ENCODE peak calls at places on chromosomes 2 and 18, in six cellular contexts. One of them, this sample, is unnamed.

GRCh38 chr2:160324161-160324768 is 124.2 kb upstream of the ITGB6 start:
- DNase-seq in neuronal stem cell: no peak
- DNase-seq in H9: no peak
- DNase-seq in mesenchymal stem cell: peak; percentile 59
- DNase-seq in IMR-90: peak; percentile 70
- DNase-seq in H1: no peak
- DNase-seq in this sample: peak; percentile 76

GRCh38 chr2:223947711-223948205 is 2.6 kb upstream of the WDFY1 start:
- DNase-seq in neuronal stem cell: peak; percentile 31
- DNase-seq in H9: no peak
- DNase-seq in mesenchymal stem cell: no peak
- DNase-seq in IMR-90: no peak
- DNase-seq in H1: no peak
- DNase-seq in this sample: no peak

GRCh38 chr2:168160897-168161296 is 86.5 kb downstream of the STK39 start:
- DNase-seq in neuronal stem cell: no peak
- DNase-seq in H9: peak; percentile 53
- DNase-seq in mesenchymal stem cell: no peak
- DNase-seq in IMR-90: no peak
- DNase-seq in H1: no peak
- DNase-seq in this sample: no peak

GRCh38 chr18:79798999-79799370 is 1.2 kb downstream of the KCNG2 start:
- DNase-seq in neuronal stem cell: no peak
- DNase-seq in H9: no peak
- DNase-seq in mesenchymal stem cell: no peak
- DNase-seq in IMR-90: no peak
- DNase-seq in H1: no peak
- DNase-seq in this sample: no peak

GRCh38 chr2:9971890-9972289 is 20.4 kb downstream of the GRHL1 start:
- DNase-seq in neuronal stem cell: no peak
- DNase-seq in H9: no peak
- DNase-seq in mesenchymal stem cell: no peak
- DNase-seq in IMR-90: no peak
- DNase-seq in H1: no peak
- DNase-seq in this sample: peak; percentile 42

GRCh38 chr18:54387631-54388030 is 29.9 kb downstream of the C18orf54 start:
- DNase-seq in neuronal stem cell: no peak
- DNase-seq in H9: no peak
- DNase-seq in mesenchymal stem cell: no peak
- DNase-seq in IMR-90: no peak
- DNase-seq in H1: no peak
- DNase-seq in this sample: no peak

GRCh38 chr2:132272713-132273112 is 111.0 kb upstream of the ANKRD30BL start:
- DNase-seq in neuronal stem cell: no peak
- DNase-seq in H9: no peak
- DNase-seq in mesenchymal stem cell: no peak
- DNase-seq in IMR-90: no peak
- DNase-seq in H1: no peak
- DNase-seq in this sample: no peak

GRCh38 chr2:239818531-239819011 is 206.6 kb downstream of the NDUFA10 start:
- DNase-seq in neuronal stem cell: no peak
- DNase-seq in H9: peak; percentile 17
- DNase-seq in mesenchymal stem cell: no peak
- DNase-seq in IMR-90: no peak
- DNase-seq in H1: no peak
- DNase-seq in this sample: no peak

GRCh38 chr2:237588044-237588696 is 2.4 kb downstream of the RAB17 start:
- DNase-seq in neuronal stem cell: no peak
- DNase-seq in H9: no peak
- DNase-seq in mesenchymal stem cell: no peak
- DNase-seq in IMR-90: no peak
- DNase-seq in H1: no peak
- DNase-seq in this sample: no peak

GRCh38 chr2:23824777-23825212 is 102.1 kb downstream of the ATAD2B start:
- DNase-seq in neuronal stem cell: peak; percentile 21
- DNase-seq in H9: no peak
- DNase-seq in mesenchymal stem cell: peak; percentile 64
- DNase-seq in IMR-90: peak; percentile 62
- DNase-seq in H1: no peak
- DNase-seq in this sample: no peak

DNA sequence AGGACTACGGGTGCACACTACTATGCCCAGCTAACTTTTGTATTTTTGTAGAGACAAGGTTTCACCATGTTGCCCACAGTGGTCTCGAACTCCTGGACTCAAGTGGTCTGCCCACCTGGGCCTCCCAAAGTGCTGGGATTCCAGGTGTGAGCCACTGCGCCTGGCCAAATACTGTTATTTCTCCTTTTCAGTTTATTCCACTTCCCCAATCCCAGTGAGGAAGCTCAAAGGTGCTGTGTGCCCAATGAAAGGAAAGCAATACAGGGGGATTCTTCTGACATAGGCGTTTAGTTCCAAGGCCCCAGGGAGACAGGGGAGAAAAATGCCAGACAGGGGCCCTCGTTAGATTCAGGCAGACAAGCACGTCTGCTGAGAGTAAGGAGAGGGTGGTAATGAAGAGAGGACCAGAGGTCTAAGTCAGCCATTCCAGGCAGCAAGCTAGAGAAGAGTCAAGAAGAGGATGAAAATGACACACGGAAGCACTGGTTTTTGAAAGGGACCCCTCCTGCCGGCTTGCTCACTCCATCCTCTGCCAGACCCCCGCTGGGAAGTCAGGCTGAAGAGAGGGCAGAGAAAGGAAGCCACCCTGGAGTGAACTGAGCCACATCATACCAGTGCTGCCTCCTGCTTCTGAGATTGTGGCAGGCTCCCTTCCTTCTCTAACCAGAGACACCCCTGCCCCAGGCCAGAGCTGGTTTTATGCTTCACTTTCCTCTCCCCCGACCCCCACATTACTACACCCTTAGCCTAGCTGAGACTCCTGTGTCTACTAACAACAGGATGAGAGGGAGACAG is 6.7 kb downstream of the INO80C start:
- DNase-seq in neuronal stem cell: no peak
- DNase-seq in H9: peak; percentile 60
- DNase-seq in mesenchymal stem cell: no peak
- DNase-seq in IMR-90: no peak
- DNase-seq in H1: no peak
- DNase-seq in this sample: no peak
- H3K4ac ChIP-seq in neuronal stem cell: no peak overlapping the region
- H3K4ac ChIP-seq in H9: no peak overlapping the region
- H3K4ac ChIP-seq in mesenchymal stem cell: no peak overlapping the region
- H3K4ac ChIP-seq in IMR-90: no peak overlapping the region
- H3K4ac ChIP-seq in H1: no peak overlapping the region
- H3K4ac ChIP-seq in this sample: peak overlapping the region; percentile 73

GRCh38 chr2:190837417-190837816 is 43.2 kb upstream of the GLS start:
- DNase-seq in neuronal stem cell: no peak
- DNase-seq in H9: no peak
- DNase-seq in mesenchymal stem cell: peak; percentile 58
- DNase-seq in IMR-90: peak; percentile 48
- DNase-seq in H1: no peak
- DNase-seq in this sample: peak; percentile 23
- H3K9ac ChIP-seq in neuronal stem cell: no peak overlapping the region
- H3K9ac ChIP-seq in H9: no peak overlapping the region
- H3K9ac ChIP-seq in mesenchymal stem cell: peak overlapping the region; percentile 28
- H3K9ac ChIP-seq in IMR-90: no peak overlapping the region
- H3K9ac ChIP-seq in H1: no peak overlapping the region
- H3K9ac ChIP-seq in this sample: no peak overlapping the region

GRCh38 chr2:74164761-74165160 is 13.9 kb downstream of the MOB1A start:
- DNase-seq in neuronal stem cell: no peak
- DNase-seq in H9: no peak
- DNase-seq in mesenchymal stem cell: no peak
- DNase-seq in IMR-90: no peak
- DNase-seq in H1: no peak
- DNase-seq in this sample: no peak
- H2AFZ ChIP-seq in neuronal stem cell: no peak overlapping the region
- H2AFZ ChIP-seq in H9: no peak overlapping the region
- H2AFZ ChIP-seq in mesenchymal stem cell: no peak overlapping the region
- H2AFZ ChIP-seq in IMR-90: no peak overlapping the region
- H2AFZ ChIP-seq in H1: no peak overlapping the region
- H2AFZ ChIP-seq in this sample: no peak overlapping the region

DNA sequence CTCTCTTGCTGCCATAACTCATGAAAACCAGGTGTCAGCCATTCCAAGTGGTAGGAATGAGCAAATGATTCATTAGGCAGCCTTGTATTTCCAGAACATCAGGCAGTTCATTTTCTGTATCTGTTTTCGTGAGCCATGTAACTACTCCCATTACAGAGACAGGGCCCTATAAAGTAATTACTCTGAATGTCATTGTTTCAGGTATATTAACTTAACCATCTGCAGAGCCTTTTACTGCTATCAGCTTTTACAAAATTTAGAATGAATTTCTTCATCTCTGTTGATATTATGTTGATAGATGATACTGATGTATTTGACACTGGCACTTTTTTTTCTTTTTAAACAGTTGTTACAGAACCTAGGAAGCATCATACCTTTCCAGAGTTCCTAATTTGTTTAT is 69.9 kb downstream of the MGAT5 start:
- DNase-seq in neuronal stem cell: no peak
- DNase-seq in H9: no peak
- DNase-seq in mesenchymal stem cell: no peak
- DNase-seq in IMR-90: no peak
- DNase-seq in H1: no peak
- DNase-seq in this sample: peak; percentile 25
- H3K4ac ChIP-seq in neuronal stem cell: no peak overlapping the region
- H3K4ac ChIP-seq in H9: no peak overlapping the region
- H3K4ac ChIP-seq in mesenchymal stem cell: no peak overlapping the region
- H3K4ac ChIP-seq in IMR-90: no peak overlapping the region
- H3K4ac ChIP-seq in H1: no peak overlapping the region
- H3K4ac ChIP-seq in this sample: no peak overlapping the region

GRCh38 chr2:215418064-215418963 is 17.6 kb downstream of the FN1 start:
- DNase-seq in neuronal stem cell: no peak
- DNase-seq in H9: no peak
- DNase-seq in mesenchymal stem cell: no peak
- DNase-seq in IMR-90: no peak
- DNase-seq in H1: no peak
- DNase-seq in this sample: peak; percentile 39
- H3K9ac ChIP-seq in neuronal stem cell: no peak overlapping the region
- H3K9ac ChIP-seq in H9: no peak overlapping the region
- H3K9ac ChIP-seq in mesenchymal stem cell: peak overlapping the region; percentile 83
- H3K9ac ChIP-seq in IMR-90: no peak overlapping the region
- H3K9ac ChIP-seq in H1: no peak overlapping the region
- H3K9ac ChIP-seq in this sample: no peak overlapping the region

GRCh38 chr2:179612591-179613298 is 248.7 kb downstream of the ZNF385B start:
- DNase-seq in neuronal stem cell: no peak
- DNase-seq in H9: no peak
- DNase-seq in mesenchymal stem cell: no peak
- DNase-seq in IMR-90: no peak
- DNase-seq in H1: no peak
- DNase-seq in this sample: peak; percentile 97
- H2AFZ ChIP-seq in neuronal stem cell: no peak overlapping the region
- H2AFZ ChIP-seq in H9: no peak overlapping the region
- H2AFZ ChIP-seq in mesenchymal stem cell: no peak overlapping the region
- H2AFZ ChIP-seq in IMR-90: no peak overlapping the region
- H2AFZ ChIP-seq in H1: no peak overlapping the region
- H2AFZ ChIP-seq in this sample: no peak overlapping the region

GRCh38 chr2:109609352-109610024 is 4.3 kb downstream of the SEPTIN10 start:
- DNase-seq in neuronal stem cell: no peak
- DNase-seq in H9: no peak
- DNase-seq in mesenchymal stem cell: peak; percentile 85
- DNase-seq in IMR-90: peak; percentile 69
- DNase-seq in H1: no peak
- DNase-seq in this sample: peak; percentile 79
- H3K4ac ChIP-seq in neuronal stem cell: no peak overlapping the region
- H3K4ac ChIP-seq in H9: no peak overlapping the region
- H3K4ac ChIP-seq in mesenchymal stem cell: no peak overlapping the region
- H3K4ac ChIP-seq in IMR-90: peak overlapping the region; percentile 59
- H3K4ac ChIP-seq in H1: no peak overlapping the region
- H3K4ac ChIP-seq in this sample: no peak overlapping the region

GRCh38 chr18:63457987-63458386 is 18.8 kb upstream of the SERPINB5 start:
- DNase-seq in neuronal stem cell: no peak
- DNase-seq in H9: no peak
- DNase-seq in mesenchymal stem cell: no peak
- DNase-seq in IMR-90: no peak
- DNase-seq in H1: no peak
- DNase-seq in this sample: peak; percentile 9

GRCh38 chr18:63451774-63452173 is 25.0 kb upstream of the SERPINB5 start:
- DNase-seq in neuronal stem cell: no peak
- DNase-seq in H9: no peak
- DNase-seq in mesenchymal stem cell: peak; percentile 45
- DNase-seq in IMR-90: no peak
- DNase-seq in H1: no peak
- DNase-seq in this sample: no peak

GRCh38 chr18:63447066-63447465 is 24.8 kb upstream of the VPS4B start:
- DNase-seq in neuronal stem cell: no peak
- DNase-seq in H9: no peak
- DNase-seq in mesenchymal stem cell: no peak
- DNase-seq in IMR-90: no peak
- DNase-seq in H1: no peak
- DNase-seq in this sample: no peak

GRCh38 chr18:63454497-63454896 is 22.3 kb upstream of the SERPINB5 start:
- DNase-seq in neuronal stem cell: no peak
- DNase-seq in H9: no peak
- DNase-seq in mesenchymal stem cell: no peak
- DNase-seq in IMR-90: no peak
- DNase-seq in H1: no peak
- DNase-seq in this sample: no peak

GRCh38 chr18:63452273-63452672 is 24.5 kb upstream of the SERPINB5 start:
- DNase-seq in neuronal stem cell: no peak
- DNase-seq in H9: no peak
- DNase-seq in mesenchymal stem cell: no peak
- DNase-seq in IMR-90: no peak
- DNase-seq in H1: no peak
- DNase-seq in this sample: no peak
- H3K9ac ChIP-seq in neuronal stem cell: no peak overlapping the region
- H3K9ac ChIP-seq in H9: no peak overlapping the region
- H3K9ac ChIP-seq in mesenchymal stem cell: no peak overlapping the region
- H3K9ac ChIP-seq in IMR-90: no peak overlapping the region
- H3K9ac ChIP-seq in H1: no peak overlapping the region
- H3K9ac ChIP-seq in this sample: no peak overlapping the region

GRCh38 chr2:12534646-12535263 is 182.0 kb upstream of the TRIB2 start:
- DNase-seq in neuronal stem cell: no peak
- DNase-seq in H9: no peak
- DNase-seq in mesenchymal stem cell: peak; percentile 80
- DNase-seq in IMR-90: peak; percentile 97
- DNase-seq in H1: no peak
- DNase-seq in this sample: peak; percentile 57
- H2AFZ ChIP-seq in neuronal stem cell: peak overlapping the region; percentile 65
- H2AFZ ChIP-seq in H9: no peak overlapping the region
- H2AFZ ChIP-seq in mesenchymal stem cell: no peak overlapping the region
- H2AFZ ChIP-seq in IMR-90: peak overlapping the region; percentile 76
- H2AFZ ChIP-seq in H1: peak overlapping the region; percentile 86
- H2AFZ ChIP-seq in this sample: no peak overlapping the region

GRCh38 chr2:37672104-37672869 is 845 bp upstream of the CDC42EP3 start:
- DNase-seq in neuronal stem cell: peak; percentile 97
- DNase-seq in H9: peak; percentile 97
- DNase-seq in mesenchymal stem cell: peak; percentile 93
- DNase-seq in IMR-90: peak; percentile 88
- DNase-seq in H1: peak; percentile 91
- DNase-seq in this sample: peak; percentile 93
- H3K4ac ChIP-seq in neuronal stem cell: no peak overlapping the region
- H3K4ac ChIP-seq in H9: no peak overlapping the region
- H3K4ac ChIP-seq in mesenchymal stem cell: peak overlapping the region; percentile 95
- H3K4ac ChIP-seq in IMR-90: peak overlapping the region; percentile 70
- H3K4ac ChIP-seq in H1: peak overlapping the region; percentile 7
- H3K4ac ChIP-seq in this sample: peak overlapping the region; percentile 83

This sample was measured in trophoblast cell.